ENCODE peak calls at places on chromosomes 3 and 15, in seven cellular contexts. V is heart left ventricle, G is kidney, S is HL-60, A is Peyer's patch, O is hepatocyte, M is fibroblast of mammary gland. K is an unnamed sample.

GRCh38 chr3:122246214-122246613 is 62.7 kb downstream of the CASR start:
- DNase-seq in V (no peak), O (no peak), M (no peak), G (no peak), A (no peak), S (no peak), K (no peak)

GRCh38 chr3:42214064-42214463 is 51.9 kb downstream of the CCK start:
- DNase-seq in A (no peak), V (no peak), O (no peak), M (no peak), G (no peak), S (no peak), K (no peak)

GRCh38 chr3:194203482-194204035 is 67.6 kb downstream of the HES1 start:
- DNase-seq in A (no peak), M (no peak), G (no peak), V (no peak), S (no peak), O (no peak), K (no peak)

GRCh38 chr3:28347374-28348285 is 891 bp upstream of the ZCWPW2 start:
- DNase-seq in O (no peak), A (no peak), S (peak; percentile 67), V (no peak), M (peak; percentile 90), G (no peak), K (no peak)

GRCh38 chr3:42680256-42680655 is 5.1 kb upstream of the KLHL40 start:
- DNase-seq in V (no peak), G (no peak), M (peak; percentile 71), A (no peak), S (no peak), O (no peak), K (no peak)

GRCh38 chr3:126050626-126051025 is 33.3 kb downstream of the SLC41A3 start:
- DNase-seq in V (no peak), G (no peak), S (no peak), M (no peak), A (no peak), O (no peak), K (no peak)

GRCh38 chr15:101048191-101049011 is 129.2 kb downstream of the LRRK1 start:
- DNase-seq in A (peak; percentile 40), S (no peak), O (no peak), V (no peak), M (no peak), G (peak; percentile 59), K (no peak)

GRCh38 chr3:27146786-27147185 is 222.4 kb downstream of the NEK10 start:
- DNase-seq in G (no peak), A (no peak), S (no peak), V (no peak), M (no peak), O (no peak), K (no peak)

GRCh38 chr3:14446988-14447570 is 44.7 kb downstream of the SLC6A6 start:
- DNase-seq in V (no peak), M (no peak), G (no peak), S (no peak), A (no peak), O (no peak), K (no peak)

GRCh38 chr3:71064288-71064975 is 519.1 kb downstream of the FOXP1 start:
- DNase-seq in G (peak; percentile 73), A (peak; percentile 73), V (no peak), S (no peak), M (peak; percentile 67), O (no peak), K (no peak)

GRCh38 chr15:28995193-28995592 is 109.4 kb downstream of the APBA2 start:
- DNase-seq in G (no peak), A (no peak), O (no peak), V (no peak), S (no peak), M (no peak), K (no peak)

GRCh38 chr15:71093089-71094024 is 21.9 kb upstream of the THSD4 start:
- DNase-seq in S (no peak), G (no peak), A (peak; percentile 78), O (peak; percentile 31), M (peak; percentile 71), V (no peak), K (no peak)

GRCh38 chr15:68186671-68187397 is 18.3 kb downstream of the CALML4 start:
- DNase-seq in S (no peak), G (no peak), O (no peak), M (peak; percentile 87), A (no peak), V (no peak), K (no peak)

GRCh38 chr3:71243230-71243629 is 340.3 kb downstream of the FOXP1 start:
- DNase-seq in A (no peak), O (no peak), V (no peak), S (no peak), G (no peak), M (no peak), K (no peak)

DNA sequence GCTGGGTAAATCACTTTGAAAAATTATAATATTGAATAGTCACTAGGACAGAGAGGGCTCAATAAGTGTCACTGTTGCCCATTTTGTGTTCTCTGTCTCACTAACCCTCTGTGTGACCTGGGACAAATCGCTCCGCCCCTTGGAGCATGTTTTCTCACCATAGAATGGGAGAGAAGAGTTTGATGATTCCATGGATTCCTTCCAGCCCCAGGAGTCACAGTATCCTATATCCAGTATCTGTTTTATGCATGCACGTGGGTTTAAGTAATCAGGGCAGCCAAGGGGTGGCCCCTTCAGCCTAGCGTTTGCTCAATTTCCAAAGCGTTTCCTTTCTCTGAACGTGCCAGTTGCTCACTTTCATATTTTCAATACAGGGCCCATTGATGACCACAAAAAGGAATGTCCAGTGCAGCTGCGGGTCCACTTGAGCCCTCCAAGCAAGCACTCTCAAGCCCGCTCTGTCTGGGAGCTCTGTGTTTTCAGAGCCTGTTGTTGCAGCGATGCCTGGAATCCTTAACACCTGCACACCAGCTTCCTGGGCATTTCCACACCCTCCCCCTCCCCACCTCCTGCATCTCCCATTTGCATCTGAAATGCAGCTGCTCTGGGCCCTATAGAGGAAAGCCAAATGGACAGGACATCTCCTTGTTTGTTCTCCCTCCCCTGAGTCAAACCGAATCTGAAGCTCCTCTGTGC is 164.4 kb upstream of the LPP start:
- DNase-seq in V (no peak), M (no peak), G (no peak), A (no peak), S (no peak), O (no peak), K (no peak)
- H3K4me3 ChIP-seq in V (no peak overlapping the region), M (no peak overlapping the region), G (no peak overlapping the region), A (no peak overlapping the region), S (no peak overlapping the region), O (no peak overlapping the region), K (no peak overlapping the region)

DNA sequence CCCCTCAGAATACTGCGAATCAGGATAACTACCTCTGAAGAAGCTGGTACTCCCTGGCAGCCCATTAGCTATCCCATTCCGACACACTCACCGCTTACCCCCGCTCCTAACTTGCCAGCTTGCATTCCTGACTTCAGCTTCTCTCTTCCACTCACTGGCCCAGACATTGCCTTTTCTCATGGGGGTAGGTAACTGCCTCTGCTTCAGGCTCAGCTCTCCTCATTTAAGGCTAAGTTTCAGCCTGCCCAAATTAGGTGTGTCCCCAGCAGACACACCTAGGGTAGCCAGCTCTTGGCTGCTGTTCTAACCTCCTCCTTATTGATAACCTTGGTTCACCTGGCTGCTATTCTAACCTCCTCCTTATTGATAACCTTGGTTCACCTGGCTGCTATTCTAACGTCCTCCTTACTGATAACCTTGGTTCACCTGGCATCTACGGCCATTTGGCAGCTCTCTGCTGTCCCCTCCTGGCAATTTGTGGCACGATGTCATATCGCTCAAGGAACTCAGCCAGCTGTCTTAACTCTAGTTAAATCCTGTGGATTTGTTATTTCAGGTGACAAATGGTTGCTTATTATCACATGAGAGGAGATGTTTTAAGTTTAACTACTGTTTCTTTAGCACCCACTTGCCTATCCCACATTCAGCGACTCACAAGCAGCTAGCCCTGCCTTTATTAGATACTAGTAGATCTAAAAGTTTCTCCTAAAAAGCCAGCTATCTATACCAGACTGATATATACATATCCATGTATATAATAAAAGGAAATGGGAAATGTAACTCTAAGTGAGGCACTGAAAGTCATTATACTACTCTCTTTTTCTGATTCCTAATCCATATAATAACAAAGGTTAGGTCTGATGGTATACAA is 106.5 kb upstream of the ACP3 start:
- DNase-seq in V (no peak), S (no peak), O (peak; percentile 55), M (no peak), G (no peak), A (peak; percentile 73), K (no peak)
- TF ChIP-seq CTCF in V (no peak), S (peak; percentile 74), O (peak; percentile 50), M (peak; percentile 59), G (no peak), A (no peak), K (peak; percentile 69)

DNA sequence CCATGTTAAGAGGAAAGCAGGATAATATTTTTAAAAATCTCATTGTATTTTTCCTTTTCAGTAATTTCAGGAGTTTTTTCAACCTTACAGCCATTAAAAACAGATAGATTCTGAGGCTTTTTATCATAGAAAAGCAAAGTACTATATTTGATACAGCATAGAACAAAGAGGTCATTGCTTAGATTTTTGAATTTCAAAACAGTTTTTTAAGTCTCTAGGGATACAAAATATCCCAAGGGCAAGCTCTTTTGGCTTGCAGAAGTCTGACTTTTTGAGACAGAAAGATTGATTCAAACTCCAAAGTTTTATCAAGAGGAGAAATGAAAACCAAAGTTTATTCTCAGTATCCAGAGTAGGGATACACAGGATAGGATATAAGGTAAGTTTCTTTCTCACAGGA is 49.3 kb upstream of the LEKR1 start:
- DNase-seq in V (no peak), M (no peak), G (no peak), O (no peak), A (no peak), S (no peak), K (no peak)
- H3K4me3 ChIP-seq in V (no peak overlapping the region), M (no peak overlapping the region), G (no peak overlapping the region), O (no peak overlapping the region), A (no peak overlapping the region), S (no peak overlapping the region), K (no peak overlapping the region)

DNA sequence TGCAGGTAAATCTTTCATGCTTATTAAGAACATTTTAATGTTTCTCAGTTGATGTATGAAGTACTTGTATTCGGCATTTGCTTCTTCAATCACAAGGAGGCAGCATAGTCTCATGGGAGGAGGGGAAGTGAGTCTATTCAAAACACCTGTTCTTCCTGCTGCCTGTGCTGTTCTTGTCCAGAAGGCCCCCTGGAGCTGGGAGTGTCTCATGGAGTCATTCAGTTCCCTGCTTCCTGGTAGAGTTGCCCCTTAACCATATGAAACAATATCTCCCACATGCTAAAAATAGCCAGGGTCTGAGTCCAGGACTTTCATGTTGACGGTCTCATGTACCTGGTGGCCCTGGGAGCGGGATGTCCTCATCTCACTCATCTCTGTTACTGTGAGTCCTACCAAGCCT is 15.5 kb upstream of the PPP1R2 start:
- DNase-seq in M (peak; percentile 63), G (no peak), O (peak; percentile 75), S (peak; percentile 39), V (no peak), A (peak; percentile 65), K (no peak)
- TF ChIP-seq CTCF in M (peak; percentile 56), G (peak; percentile 56), O (peak; percentile 57), S (no peak), V (no peak), A (peak; percentile 29), K (peak; percentile 60)

K was measured in GM12864.